ENCODE peak calls at places on chromosomes 4 and X, in six cellular contexts. V is A549, C is H1, M is K562, J is HepG2, D is SK-N-SH. G is an unnamed sample.

GRCh38 chrX:56281789-56282188 is 49.6 kb downstream of the KLF8 start:
- DNase-seq in V (peak), C (no peak), M (peak), J (peak), D (peak), G (no peak)

GRCh38 chr4:109429545-109429944 is 4.1 kb upstream of the SEC24B start:
- DNase-seq in V (no peak), C (no peak), M (no peak), J (no peak), D (no peak), G (no peak)

GRCh38 chr4:98639523-98639922 is 18.9 kb downstream of the TSPAN5 start:
- DNase-seq in V (no peak), C (no peak), M (no peak), J (no peak), D (no peak), G (peak)

GRCh38 chrX:119654112-119654531 is 38.8 kb downstream of the SEPTIN6 start:
- DNase-seq in V (no peak), C (no peak), M (no peak), J (no peak), D (peak), G (no peak)

GRCh38 chr4:90318208-90318607 is 191.0 kb downstream of the CCSER1 start:
- DNase-seq in V (peak), C (no peak), M (no peak), J (no peak), D (no peak), G (no peak)

GRCh38 chrX:47595701-47596655 is 13.7 kb downstream of the TIMP1 start:
- DNase-seq in V (no peak), C (no peak), M (no peak), J (no peak), D (no peak), G (no peak)

GRCh38 chr4:148770377-148770776 is 328.2 kb upstream of the NR3C2 start:
- DNase-seq in V (no peak), C (no peak), M (no peak), J (no peak), D (no peak), G (no peak)

GRCh38 chrX:131649741-131650140 is 105.9 kb downstream of the OR13H1 start:
- DNase-seq in V (no peak), C (no peak), M (no peak), J (no peak), D (no peak), G (no peak)

GRCh38 chr4:3311489-3312171 is 18.8 kb downstream of the RGS12 start:
- DNase-seq in V (no peak), C (no peak), M (no peak), J (no peak), D (no peak), G (no peak)

GRCh38 chr4:158741622-158742021 is 18.4 kb upstream of the PPID start:
- DNase-seq in V (no peak), C (no peak), M (no peak), J (no peak), D (no peak), G (no peak)

GRCh38 chrX:66200050-66200664 is 36.1 kb downstream of the HEPH start:
- DNase-seq in V (peak), C (no peak), M (peak), J (no peak), D (no peak), G (peak)

GRCh38 chr4:6568689-6569332 is 6.2 kb upstream of the MAN2B2 start:
- DNase-seq in V (peak), C (no peak), M (peak), J (no peak), D (no peak), G (no peak)

GRCh38 chr4:154854362-154854761 is 73.3 kb downstream of the RBM46 start:
- DNase-seq in V (peak), C (no peak), M (peak), J (peak), D (peak), G (no peak)

GRCh38 chr4:127809173-127809800 is 27.2 kb downstream of the HSPA4L start:
- DNase-seq in V (peak), C (no peak), M (peak), J (peak), D (no peak), G (no peak)

GRCh38 chr4:185115827-185116232 is 27.2 kb upstream of the SLC25A4 start:
- DNase-seq in V (peak), C (peak), M (peak), J (peak), D (peak), G (no peak)

GRCh38 chr4:183747931-183748664 is 89.0 kb downstream of the TRAPPC11 start:
- DNase-seq in V (no peak), C (no peak), M (no peak), J (no peak), D (peak), G (no peak)

GRCh38 chr4:183620421-183620820 is 38.6 kb downstream of the RWDD4 start:
- DNase-seq in V (no peak), C (no peak), M (no peak), J (no peak), D (no peak), G (no peak)

GRCh38 chr4:108272046-108272445 is 103.3 kb upstream of the LEF1 start:
- DNase-seq in V (no peak), C (no peak), M (no peak), J (no peak), D (no peak), G (no peak)

GRCh38 chrX:51496501-51497291 is at the start of gene NUDT11:
- DNase-seq in V (peak), C (peak), M (peak), J (no peak), D (peak), G (no peak)

GRCh38 chr4:20337261-20337664 is 85.6 kb downstream of the SLIT2 start:
- DNase-seq in V (no peak), C (no peak), M (no peak), J (no peak), D (no peak), G (no peak)

GRCh38 chrX:20442597-20442996 is 175.9 kb upstream of the RPS6KA3 start:
- DNase-seq in V (peak), C (peak), M (peak), J (peak), D (peak), G (no peak)

GRCh38 chr4:4758708-4759107 is 100.8 kb upstream of the MSX1 start:
- DNase-seq in V (no peak), C (no peak), M (no peak), J (no peak), D (no peak), G (peak)

GRCh38 chr4:16450724-16451123 is 224.5 kb upstream of the TAPT1 start:
- DNase-seq in V (no peak), C (no peak), M (no peak), J (no peak), D (peak), G (no peak)

GRCh38 chr4:182478475-182478874 is 235.3 kb downstream of the TENM3 start:
- DNase-seq in V (peak), C (no peak), M (peak), J (peak), D (peak), G (no peak)

GRCh38 chr4:168960716-168961115 is 49.3 kb downstream of the CBR4 start:
- DNase-seq in V (no peak), C (no peak), M (no peak), J (no peak), D (no peak), G (no peak)

GRCh38 chr4:168955674-168956073 is 54.4 kb downstream of the CBR4 start:
- DNase-seq in V (no peak), C (no peak), M (no peak), J (no peak), D (no peak), G (no peak)
- TF ChIP-seq CHD2 in V (no peak), C (no peak), M (no peak), J (no peak), D (no peak), G (no peak)

GRCh38 chr4:168409089-168409801 is 71.0 kb downstream of the DDX60L start:
- DNase-seq in V (peak), C (no peak), M (no peak), J (no peak), D (no peak), G (no peak)
- TF ChIP-seq CHD2 in V (no peak), C (no peak), M (no peak), J (no peak), D (no peak), G (no peak)

DNA sequence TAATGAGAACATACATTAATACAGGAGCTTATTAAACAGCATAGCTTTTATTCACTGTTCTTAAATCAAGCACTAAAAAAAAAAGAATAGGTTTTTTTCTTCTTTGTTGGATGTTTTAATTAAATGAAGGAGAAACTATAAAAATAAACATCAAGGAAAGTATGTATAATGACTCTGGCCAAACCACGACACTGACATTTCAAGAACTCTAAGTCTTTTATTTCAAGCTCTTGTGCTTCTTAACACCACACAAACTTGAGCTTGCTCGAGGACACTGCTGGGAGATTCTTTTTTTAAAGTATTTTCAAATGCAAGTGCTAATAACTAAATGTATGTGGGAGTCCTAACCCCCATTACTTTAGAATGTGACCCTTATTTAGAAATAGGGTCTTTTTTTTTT is 204.9 kb upstream of the PPARGC1A start:
- DNase-seq in V (no peak), C (no peak), M (no peak), J (no peak), D (no peak), G (no peak)
- TF ChIP-seq CHD2 in V (no peak), C (no peak), M (no peak), J (no peak), D (no peak), G (no peak)

GRCh38 chr4:52657630-52658501 is 1.2 kb downstream of the USP46 start:
- DNase-seq in V (peak), C (peak), M (no peak), J (no peak), D (peak), G (no peak)
- TF ChIP-seq CHD2 in V (no peak), C (no peak), M (no peak), J (no peak), D (no peak), G (no peak)

DNA sequence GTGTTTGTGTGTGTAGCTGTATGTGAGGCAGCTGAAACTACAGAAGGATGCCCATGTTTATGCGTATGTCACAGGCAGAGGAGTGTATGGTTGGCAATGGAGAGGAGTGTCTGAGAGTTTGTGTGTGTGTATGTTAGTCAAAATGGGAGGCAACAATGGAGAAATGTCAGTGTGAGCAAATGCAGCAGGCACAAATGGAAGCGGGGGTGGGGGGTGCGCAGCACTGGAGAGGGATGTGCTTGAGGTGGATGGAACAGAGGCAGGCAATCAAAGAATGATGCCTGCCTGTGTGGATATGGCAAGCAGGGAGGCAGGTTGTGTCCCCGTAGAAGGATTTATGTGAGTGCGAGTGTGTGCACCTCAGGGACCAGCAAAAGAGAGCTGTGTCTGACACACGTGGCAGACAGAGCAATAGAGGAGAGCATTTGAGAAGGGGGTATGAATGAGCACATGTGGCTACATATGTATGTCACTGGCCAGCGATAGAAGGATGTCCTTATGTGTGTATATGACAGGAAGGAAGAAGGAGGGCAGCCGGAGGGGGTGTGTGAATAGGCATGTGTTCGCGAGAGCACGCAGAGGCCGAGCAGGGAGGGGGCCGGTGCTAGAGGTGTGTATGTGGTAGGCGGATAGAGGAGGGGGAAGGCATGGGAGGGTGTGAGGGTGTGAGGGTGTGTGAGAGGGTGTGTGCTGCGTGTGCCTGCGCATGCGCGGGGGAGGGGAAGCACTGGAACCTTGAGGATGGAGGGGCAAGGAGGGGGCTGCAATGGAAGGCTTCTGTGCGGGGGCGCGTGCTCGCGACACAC is 1.1 kb downstream of the PJA1 start:
- DNase-seq in V (no peak), C (no peak), M (peak), J (no peak), D (peak), G (no peak)
- TF ChIP-seq CHD2 in V (no peak), C (no peak), M (no peak), J (no peak), D (no peak), G (peak)

GRCh38 chrX:68708503-68709290 is 61.2 kb downstream of the STARD8 start:
- DNase-seq in V (no peak), C (no peak), M (no peak), J (no peak), D (no peak), G (no peak)
- TF ChIP-seq CHD2 in V (no peak), C (no peak), M (no peak), J (no peak), D (no peak), G (no peak)

GRCh38 chr4:679571-680083 is 5.3 kb downstream of the MYL5 start:
- DNase-seq in V (no peak), C (no peak), M (no peak), J (no peak), D (no peak), G (no peak)

GRCh38 chr4:680565-680930 is 6.2 kb downstream of the MYL5 start:
- DNase-seq in V (no peak), C (peak), M (no peak), J (no peak), D (peak), G (no peak)

GRCh38 chr4:678765-679481 is 4.6 kb downstream of the MYL5 start:
- DNase-seq in V (no peak), C (no peak), M (no peak), J (no peak), D (no peak), G (no peak)

GRCh38 chr4:680931-681645 is 6.7 kb downstream of the MYL5 start:
- DNase-seq in V (peak), C (peak), M (peak), J (no peak), D (peak), G (no peak)

DNA sequence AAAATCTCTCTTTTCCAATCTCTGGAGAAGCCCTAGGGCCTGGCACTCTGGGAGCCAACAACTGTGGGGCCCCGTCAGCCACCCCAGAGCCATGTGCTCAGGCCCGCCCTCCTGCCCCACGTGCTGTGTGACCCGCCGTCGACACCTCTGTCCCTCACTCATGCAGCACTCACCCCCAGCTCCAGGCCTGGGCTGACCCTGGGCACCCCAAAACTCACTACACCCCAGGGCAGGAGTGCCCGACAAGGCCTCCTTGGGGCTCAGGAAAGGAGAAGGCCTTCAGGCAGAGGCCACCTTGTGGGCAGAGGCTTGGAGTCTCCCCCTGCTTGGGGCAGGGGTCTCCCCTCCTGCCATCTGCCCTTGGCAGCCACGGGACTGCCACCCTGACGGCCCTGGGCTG is 5.7 kb downstream of the MYL5 start:
- DNase-seq in V (no peak), C (no peak), M (no peak), J (no peak), D (no peak), G (no peak)
- TF ChIP-seq CHD2 in V (no peak), C (no peak), M (no peak), J (no peak), D (no peak), G (no peak)

DNA sequence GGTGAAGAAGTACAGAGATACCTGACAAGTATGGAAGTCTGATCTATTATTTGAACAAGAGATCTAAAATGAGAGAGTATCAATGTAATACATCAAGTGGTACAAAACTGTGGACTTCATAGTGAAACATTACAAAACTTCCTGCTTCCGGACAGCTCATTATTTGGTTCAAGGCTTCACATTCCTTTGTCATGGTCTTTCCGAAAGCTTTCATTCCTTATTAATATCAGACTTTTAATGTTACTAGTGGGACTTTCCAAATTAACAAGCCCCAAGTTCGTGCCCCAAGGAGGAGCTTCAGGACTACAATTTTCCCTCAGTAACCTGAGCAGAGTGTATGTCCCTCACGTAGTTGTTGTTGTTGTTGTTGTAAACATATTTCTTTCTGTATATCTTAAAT is 1.2 kb downstream of the CHIC2 start:
- DNase-seq in V (no peak), C (no peak), M (peak), J (peak), D (no peak), G (no peak)
- TF ChIP-seq CHD2 in V (no peak), C (no peak), M (no peak), J (no peak), D (no peak), G (no peak)

G was measured in GM12878.